ENCODE peak calls at places on chromosome 6, in six cellular contexts. P is GM20000; I is BE2C; N is activated CD4-positive, alpha-beta T cell treated with anti-CD3 and anti-CD28 coated beads, Interleukin-2, amount 50 U/mL, for 24 hours; A is heart right ventricle; M is GM10248. Z is an unnamed sample.

GRCh38 chr6:162964703-162965140 is 236.9 kb downstream of the PACRG start:
- DNase-seq in N (no peak), I (no peak), A (peak), M (no peak), P (no peak), Z (no peak)

GRCh38 chr6:161443868-161444267 is 170.0 kb upstream of the AGPAT4 start:
- DNase-seq in A (peak), P (no peak), N (no peak), M (no peak), I (peak), Z (no peak)

GRCh38 chr6:72248621-72249020 is 362.3 kb downstream of the RIMS1 start:
- DNase-seq in I (no peak), M (no peak), A (no peak), P (no peak), N (no peak), Z (no peak)

GRCh38 chr6:94270040-94270689 is 850.8 kb upstream of the EPHA7 start:
- DNase-seq in I (no peak), N (no peak), M (no peak), A (no peak), P (no peak), Z (no peak)

GRCh38 chr6:6927437-6928361 is 180.1 kb upstream of the RREB1 start:
- DNase-seq in I (peak), N (no peak), M (no peak), A (peak), P (no peak), Z (peak)

GRCh38 chr6:37391100-37391499 is 37.3 kb downstream of the RNF8 start:
- DNase-seq in P (no peak), N (no peak), I (no peak), A (no peak), M (no peak), Z (no peak)

GRCh38 chr6:138378463-138378862 is 758 bp downstream of the SMIM28 start:
- DNase-seq in P (no peak), N (no peak), I (no peak), A (no peak), M (no peak), Z (no peak)

GRCh38 chr6:3341467-3341866 is 82.7 kb downstream of the PSMG4 start:
- DNase-seq in I (no peak), A (no peak), P (no peak), M (no peak), N (no peak), Z (no peak)

GRCh38 chr6:136550045-136550329 is 235 bp downstream of the MAP7 start:
- DNase-seq in I (peak), A (no peak), P (peak), M (peak), N (no peak), Z (peak)

GRCh38 chr6:137870744-137871247 is 3.7 kb downstream of the TNFAIP3 start:
- DNase-seq in N (no peak), M (peak), I (no peak), A (no peak), P (peak), Z (no peak)

GRCh38 chr6:150528648-150529285 is 70.9 kb upstream of the PLEKHG1 start:
- DNase-seq in N (no peak), A (peak), M (peak), P (no peak), I (no peak), Z (no peak)

GRCh38 chr6:106192824-106193223 is 106.7 kb downstream of the PRDM1 start:
- DNase-seq in P (no peak), N (no peak), A (no peak), I (peak), M (no peak), Z (peak)

GRCh38 chr6:134347916-134348805 is 30.2 kb upstream of the SGK1 start:
- DNase-seq in N (no peak), P (no peak), M (no peak), A (peak), I (no peak), Z (no peak)

GRCh38 chr6:124010574-124010973 is 206.9 kb downstream of the NKAIN2 start:
- DNase-seq in M (no peak), A (no peak), N (no peak), P (no peak), I (no peak), Z (no peak)

GRCh38 chr6:166705070-166705469 is 78.0 kb upstream of the RPS6KA2 start:
- DNase-seq in N (no peak), I (no peak), P (no peak), A (no peak), M (no peak), Z (no peak)

GRCh38 chr6:67112120-67112519 is 1405.1 kb upstream of the EYS start:
- DNase-seq in A (no peak), N (no peak), M (no peak), P (no peak), I (no peak), Z (no peak)

GRCh38 chr6:22361576-22361975 is 64.7 kb upstream of the PRL start:
- DNase-seq in M (no peak), P (no peak), A (no peak), I (no peak), N (no peak), Z (no peak)

GRCh38 chr6:135266675-135267074 is 85.6 kb downstream of the MYB start:
- DNase-seq in A (no peak), M (no peak), N (no peak), P (no peak), I (no peak), Z (no peak)

GRCh38 chr6:136347847-136348246 is 58.2 kb upstream of the BCLAF1 start:
- DNase-seq in N (no peak), M (no peak), A (no peak), P (no peak), I (no peak), Z (no peak)

GRCh38 chr6:25169551-25170335 is 109.4 kb upstream of the CARMIL1 start:
- DNase-seq in I (no peak), A (no peak), M (no peak), N (no peak), P (no peak), Z (no peak)

GRCh38 chr6:1580109-1580508 is 29.6 kb upstream of the FOXC1 start:
- DNase-seq in I (no peak), A (no peak), P (no peak), M (no peak), N (no peak), Z (no peak)

GRCh38 chr6:4059115-4059777 is 19.7 kb downstream of the FAM217A start:
- DNase-seq in M (no peak), N (no peak), I (no peak), A (no peak), P (no peak), Z (no peak)

GRCh38 chr6:39902136-39902535 is 32.1 kb downstream of the MOCS1 start:
- DNase-seq in N (no peak), P (no peak), I (no peak), M (no peak), A (no peak), Z (no peak)

GRCh38 chr6:84645000-84645399 is 119.4 kb downstream of the TBX18 start:
- DNase-seq in I (no peak), M (no peak), N (no peak), A (no peak), P (no peak), Z (no peak)

GRCh38 chr6:106772270-106773142 is 143.1 kb downstream of the QRSL1 start:
- DNase-seq in M (no peak), A (no peak), P (no peak), N (no peak), I (peak), Z (peak)

GRCh38 chr6:26071135-26071534 is 16.1 kb upstream of the HFE start:
- DNase-seq in P (no peak), A (no peak), M (no peak), N (no peak), I (no peak), Z (no peak)

GRCh38 chr6:68233623-68234022 is 401.5 kb upstream of the ADGRB3 start:
- DNase-seq in A (no peak), N (no peak), I (no peak), P (no peak), M (no peak), Z (no peak)

GRCh38 chr6:23655502-23655901 is 470.5 kb upstream of the NRSN1 start:
- DNase-seq in A (no peak), N (no peak), M (no peak), P (no peak), I (no peak), Z (peak)

Z was measured in SK-N-SH.